ENCODE peak calls at places on chromosome 1, in six cellular contexts. M is upper lobe of right lung; K is effector memory CD4-positive, alpha-beta T cell; Q is GM23248; E is fibroblast of lung; U is heart left ventricle. J is an unnamed sample.

GRCh38 chr1:226060976-226061792 is 1.3 kb upstream of the H3-3A start:
- DNase-seq in M (no peak), K (no peak), Q (peak; percentile 40), E (no peak), U (no peak), J (no peak)

GRCh38 chr1:228125185-228125584 is 14.9 kb upstream of the GUK1 start:
- DNase-seq in M (no peak), K (no peak), Q (no peak), E (no peak), U (no peak), J (no peak)

GRCh38 chr1:228316589-228317387 is 89.8 kb downstream of the TRIM11 start:
- DNase-seq in M (peak; percentile 57), K (no peak), Q (no peak), E (no peak), U (peak; percentile 15), J (no peak)

GRCh38 chr1:166907051-166907450 is 31.0 kb upstream of the TADA1 start:
- DNase-seq in M (no peak), K (no peak), Q (no peak), E (no peak), U (no peak), J (no peak)

GRCh38 chr1:89566761-89567174 is 42.1 kb downstream of the LRRC8B start:
- DNase-seq in M (peak; percentile 68), K (no peak), Q (no peak), E (peak; percentile 36), U (peak; percentile 68), J (peak; percentile 15)

GRCh38 chr1:178238722-178239510 is 145.0 kb downstream of the RASAL2 start:
- DNase-seq in M (no peak), K (no peak), Q (peak; percentile 96), E (peak; percentile 100), U (no peak), J (no peak)

GRCh38 chr1:14467112-14467511 is 131.4 kb upstream of the KAZN start:
- DNase-seq in M (no peak), K (no peak), Q (no peak), E (no peak), U (no peak), J (no peak)

GRCh38 chr1:12472798-12473551 is 145.0 kb downstream of the DHRS3 start:
- DNase-seq in M (no peak), K (peak; percentile 24), Q (no peak), E (peak; percentile 47), U (peak; percentile 39), J (no peak)

GRCh38 chr1:56803561-56804156 is 15.5 kb downstream of the FYB2 start:
- DNase-seq in M (no peak), K (no peak), Q (peak; percentile 61), E (no peak), U (no peak), J (no peak)

GRCh38 chr1:183443025-183443424 is 24.8 kb upstream of the NMNAT2 start:
- DNase-seq in M (no peak), K (no peak), Q (peak; percentile 36), E (peak; percentile 20), U (no peak), J (no peak)

GRCh38 chr1:170562644-170563338 is 30.8 kb downstream of the GORAB start:
- DNase-seq in M (peak; percentile 57), K (no peak), Q (peak; percentile 95), E (peak; percentile 90), U (peak; percentile 71), J (peak; percentile 82)

GRCh38 chr1:231938651-231939050 is 312.1 kb downstream of the DISC1 start:
- DNase-seq in M (no peak), K (no peak), Q (peak; percentile 23), E (no peak), U (no peak), J (no peak)

GRCh38 chr1:89598450-89599331 is 34.2 kb upstream of the LRRC8C start:
- DNase-seq in M (no peak), K (no peak), Q (peak; percentile 59), E (no peak), U (no peak), J (no peak)

GRCh38 chr1:34164510-34165381 is at the start of gene CSMD2:
- DNase-seq in M (peak; percentile 70), K (no peak), Q (peak; percentile 87), E (peak; percentile 79), U (no peak), J (no peak)

GRCh38 chr1:2376261-2376741 is 15.1 kb downstream of the MORN1 start:
- DNase-seq in M (peak; percentile 58), K (no peak), Q (no peak), E (no peak), U (peak; percentile 15), J (no peak)

GRCh38 chr1:15953791-15954201 is 22.1 kb downstream of the ZBTB17 start:
- DNase-seq in M (no peak), K (no peak), Q (no peak), E (no peak), U (no peak), J (no peak)

GRCh38 chr1:206986402-206986801 is 16.1 kb upstream of the FCAMR start:
- DNase-seq in M (no peak), K (no peak), Q (no peak), E (no peak), U (no peak), J (no peak)

DNA sequence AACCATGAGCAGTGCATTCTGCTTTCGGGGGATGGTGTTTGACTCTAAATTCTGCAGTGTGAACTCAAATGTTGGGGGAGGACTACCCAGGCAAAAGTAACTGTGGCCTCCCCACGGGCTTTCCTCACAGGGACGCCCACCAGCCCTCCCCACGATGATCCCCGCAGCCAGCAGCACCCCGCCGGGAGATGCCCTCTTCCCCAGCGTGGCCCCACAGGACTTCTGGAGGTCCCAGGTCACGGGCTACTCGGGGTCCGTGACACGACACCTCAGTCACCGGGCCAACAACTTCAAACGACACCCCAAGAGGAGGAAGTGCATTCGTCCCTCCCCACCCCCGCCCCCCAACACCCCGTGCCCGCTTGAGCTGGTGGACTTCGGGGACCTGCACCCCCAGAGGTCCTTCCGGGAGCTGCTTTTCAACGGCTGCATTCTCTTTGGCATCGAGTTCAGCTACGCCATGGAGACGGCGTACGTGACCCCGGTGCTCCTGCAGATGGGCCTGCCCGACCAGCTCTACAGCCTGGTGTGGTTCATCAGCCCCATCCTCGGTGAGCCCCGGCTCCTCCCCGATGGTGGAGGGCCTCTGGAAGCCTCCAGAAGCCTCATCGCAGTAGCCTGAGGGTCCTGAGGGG is 6.4 kb downstream of the SLC45A1 start:
- DNase-seq in M (no peak), K (no peak), Q (no peak), E (no peak), U (no peak), J (no peak)
- H3K27ac ChIP-seq in M (no peak overlapping the region), K (no peak overlapping the region), Q (no peak overlapping the region), E (no peak overlapping the region), U (peak overlapping the region; percentile 52), J (no peak overlapping the region)

GRCh38 chr1:156747737-156748669 is 3.5 kb downstream of the HDGF start:
- DNase-seq in M (no peak), K (no peak), Q (peak; percentile 67), E (peak; percentile 27), U (peak; percentile 55), J (no peak)

GRCh38 chr1:156748670-156749428 is 2.6 kb downstream of the HDGF start:
- DNase-seq in M (peak; percentile 78), K (no peak), Q (peak; percentile 66), E (peak; percentile 41), U (peak; percentile 78), J (peak; percentile 42)

GRCh38 chr1:156750932-156751723 is at the start of gene HDGF:
- DNase-seq in M (peak; percentile 88), K (no peak), Q (peak; percentile 73), E (peak; percentile 29), U (peak; percentile 74), J (peak; percentile 39)

GRCh38 chr1:156750191-156750931 is 1.1 kb downstream of the HDGF start:
- DNase-seq in M (peak; percentile 77), K (no peak), Q (peak; percentile 78), E (peak; percentile 38), U (no peak), J (no peak)

DNA sequence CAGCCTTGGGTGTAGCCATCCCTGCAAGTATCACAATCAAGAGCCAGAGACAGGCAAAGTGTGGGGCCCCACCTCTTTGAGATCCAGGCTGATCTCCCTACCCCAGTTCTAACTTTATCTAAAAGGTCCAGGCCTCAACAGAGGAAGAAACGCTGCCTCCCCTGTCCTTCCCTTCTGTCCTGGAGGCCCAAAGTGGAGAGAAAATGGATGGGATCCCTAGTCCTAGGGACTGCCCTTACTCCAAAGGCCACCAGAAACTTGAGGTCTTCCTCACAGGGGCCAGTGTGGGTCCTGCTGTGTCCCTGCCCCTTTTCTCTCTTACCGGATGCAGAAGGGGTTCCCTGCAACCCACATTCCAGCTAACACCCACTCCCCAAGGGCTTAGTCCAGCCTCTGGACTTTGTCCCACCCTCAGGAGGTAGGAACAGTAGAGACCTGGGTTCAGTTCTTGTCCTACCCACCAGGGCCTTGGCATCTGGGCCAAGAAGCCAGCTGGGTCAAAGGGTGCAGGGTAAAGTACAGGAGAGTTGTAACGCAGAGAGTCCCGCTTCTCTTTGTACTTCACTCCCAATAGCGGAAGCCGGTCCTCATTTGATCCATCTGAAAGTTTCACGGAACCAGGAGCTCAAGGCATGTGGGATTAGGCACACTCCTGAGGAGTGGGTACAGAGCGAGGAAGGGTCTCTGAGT is 1.9 kb downstream of the HDGF start:
- DNase-seq in M (no peak), K (no peak), Q (peak; percentile 39), E (no peak), U (no peak), J (no peak)
- H3K4me1 ChIP-seq in M (peaks cover 52% of the 10 kb centered on the region), K (peaks cover 56% of the 10 kb centered on the region), Q (peaks cover 41% of the 10 kb centered on the region), E (peaks cover 38% of the 10 kb centered on the region), U (peaks cover 60% of the 10 kb centered on the region), J (peaks cover 56% of the 10 kb centered on the region)

GRCh38 chr1:204093421-204093717 is 20.5 kb downstream of the SOX13 start:
- DNase-seq in M (no peak), K (no peak), Q (no peak), E (no peak), U (no peak), J (no peak)

GRCh38 chr1:204092632-204093420 is 19.9 kb downstream of the SOX13 start:
- DNase-seq in M (no peak), K (no peak), Q (no peak), E (no peak), U (no peak), J (no peak)

GRCh38 chr1:204095248-204095640 is 22.3 kb downstream of the SOX13 start:
- DNase-seq in M (no peak), K (no peak), Q (no peak), E (no peak), U (no peak), J (no peak)

GRCh38 chr1:204094262-204095247 is 21.6 kb downstream of the SOX13 start:
- DNase-seq in M (no peak), K (no peak), Q (no peak), E (no peak), U (peak; percentile 59), J (no peak)

DNA sequence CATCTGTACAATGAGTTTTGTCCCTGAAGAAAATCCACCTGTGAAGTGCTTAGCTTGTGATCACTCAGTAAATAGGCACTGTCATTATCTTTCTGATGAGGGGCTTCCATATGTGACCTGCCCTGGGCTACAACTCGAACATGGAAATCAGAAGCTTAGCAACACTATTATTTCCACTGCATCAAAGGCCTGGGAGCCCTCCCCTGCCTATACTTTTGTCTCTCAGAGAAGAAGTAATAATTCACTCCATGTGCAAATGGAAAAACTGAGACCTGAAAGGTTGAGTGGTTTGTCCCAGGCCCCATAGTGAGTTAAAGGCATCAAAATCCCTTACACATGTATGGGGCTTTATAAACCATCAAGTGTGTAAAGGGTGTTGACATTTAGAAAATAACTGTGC is 20.8 kb downstream of the SOX13 start:
- DNase-seq in M (no peak), K (no peak), Q (no peak), E (no peak), U (no peak), J (no peak)
- H3K4me3 ChIP-seq in M (no peak overlapping the region), K (no peak overlapping the region), Q (no peak overlapping the region), E (no peak overlapping the region), U (no peak overlapping the region), J (no peak overlapping the region)

DNA sequence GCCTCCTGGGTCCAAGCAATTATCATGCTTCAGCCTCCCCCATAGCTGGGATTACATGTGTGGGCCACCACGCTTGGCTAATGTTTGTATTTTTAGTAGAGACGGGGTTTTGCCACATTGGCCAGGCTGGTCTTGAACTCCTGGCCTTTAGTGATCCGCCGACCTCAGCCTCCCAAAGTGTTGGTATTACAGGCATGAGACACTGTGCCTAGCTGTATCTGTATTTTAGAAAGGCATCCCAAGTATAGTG is 69.3 kb downstream of the NKAIN1 start:
- DNase-seq in M (no peak), K (no peak), Q (no peak), E (no peak), U (no peak), J (no peak)
- H3K27ac ChIP-seq in M (peak overlapping the region; percentile 66), K (no peak overlapping the region), Q (peak overlapping the region; percentile 84), E (peak overlapping the region; percentile 82), U (peak overlapping the region; percentile 14), J (peak overlapping the region; percentile 69)